ENCODE peak calls at places on chromosomes 2 and 18, in seven cellular contexts. H is putamen; C is NCI-H1092 treated with DMSO at 0.1 percent for 48 hours; W is breast epithelium; M is AG10803; G is left colon; T is stimulated activated CD4-positive, alpha-beta T cell treated with anti-CD3 and anti-CD28 coated beads, Interleukin-12 subunit alpha, Interleukin-12 subunit beta, amount 100 ng/mL, for 4 hours. V is an unnamed sample.

GRCh38 chr2:119240311-119241204 is 16.9 kb downstream of the STEAP3 start:
- DNase-seq in G (peak; percentile 69), H (no peak), M (peak; percentile 75), W (no peak), T (no peak), C (peak; percentile 83), V (peak; percentile 64)

GRCh38 chr2:290090-290722 is 2.3 kb upstream of the ALKAL2 start:
- DNase-seq in T (peak; percentile 49), W (peak; percentile 76), M (peak; percentile 77), H (peak; percentile 71), G (peak; percentile 80), C (peak; percentile 40), V (peak; percentile 59)

GRCh38 chr2:237456200-237456731 is 30.8 kb upstream of the MLPH start:
- DNase-seq in H (no peak), W (no peak), G (no peak), T (no peak), M (peak; percentile 78), C (peak; percentile 55), V (peak; percentile 77)

GRCh38 chr18:75211721-75212625 is 1.4 kb downstream of the TSHZ1 start:
- DNase-seq in C (peak; percentile 43), M (no peak), G (peak; percentile 54), T (peak; percentile 31), H (no peak), W (no peak), V (no peak)

GRCh38 chr2:239273280-239274234 is 127.3 kb downstream of the HDAC4 start:
- DNase-seq in C (no peak), G (peak; percentile 18), H (no peak), T (no peak), W (no peak), M (no peak), V (no peak)

GRCh38 chr2:39542523-39542922 is 105.4 kb upstream of the MAP4K3 start:
- DNase-seq in C (no peak), G (no peak), H (no peak), M (no peak), T (no peak), W (no peak), V (no peak)

GRCh38 chr2:153214349-153214748 is 264.2 kb downstream of the RPRM start:
- DNase-seq in H (no peak), C (no peak), W (no peak), M (no peak), T (no peak), G (no peak), V (no peak)

GRCh38 chr2:28449489-28450395 is 46.1 kb upstream of the PLB1 start:
- DNase-seq in H (no peak), C (no peak), T (peak; percentile 78), M (no peak), G (no peak), W (no peak), V (peak; percentile 28)

GRCh38 chr2:105489168-105489878 is 90.5 kb upstream of the FHL2 start:
- DNase-seq in C (no peak), M (no peak), H (no peak), W (no peak), G (no peak), T (no peak), V (no peak)

GRCh38 chr2:170073288-170073687 is 104.7 kb upstream of the MYO3B start:
- DNase-seq in H (peak; percentile 80), W (no peak), M (peak; percentile 85), C (no peak), T (no peak), G (no peak), V (peak; percentile 65)

V was measured in foreskin fibroblast.